ENCODE peak calls at places on chromosomes 13 and 19, in four cellular contexts. E is activated naive CD4-positive, alpha-beta T cell treated with anti-CD3 and anti-CD28 coated beads, Interleukin-2, amount 10 ng/mL, durations not matched to agents 7 days and 5 days; V is endothelial cell of umbilical vein; U is activated T-cell treated with anti-CD3 and anti-CD28 coated beads for 1 hour. H is an unnamed sample.

GRCh38 chr19:9309974-9310446 is 372 bp upstream of the ZNF699 start:
- DNase-seq in E (no peak), V (no peak), U (no peak), H (no peak)

GRCh38 chr13:84446972-84447700 is 564.9 kb upstream of the SLITRK1 start:
- DNase-seq in E (no peak), V (no peak), U (no peak), H (no peak)

GRCh38 chr13:31225998-31226675 is 26.4 kb downstream of the B3GLCT start:
- DNase-seq in E (no peak), V (no peak), U (no peak), H (no peak)

GRCh38 chr13:97873398-97873797 is 80.1 kb upstream of the IPO5 start:
- DNase-seq in E (no peak), V (no peak), U (no peak), H (no peak)

GRCh38 chr13:83941669-83942335 is 59.5 kb upstream of the SLITRK1 start:
- DNase-seq in E (no peak), V (no peak), U (no peak), H (no peak)

GRCh38 chr19:4057913-4058695 is 8.6 kb downstream of the ZBTB7A start:
- DNase-seq in E (no peak), V (peak; percentile 64), U (no peak), H (no peak)

GRCh38 chr13:113448885-113449692 is 4.2 kb downstream of the ADPRHL1 start:
- DNase-seq in E (peak; percentile 76), V (no peak), U (no peak), H (peak; percentile 15)

GRCh38 chr13:30607908-30608307 is 9.8 kb upstream of the USPL1 start:
- DNase-seq in E (peak; percentile 79), V (no peak), U (peak; percentile 42), H (peak; percentile 51)

GRCh38 chr19:15466851-15467733 is 2.7 kb upstream of the RASAL3 start:
- DNase-seq in E (peak; percentile 77), V (peak; percentile 99), U (peak; percentile 24), H (peak; percentile 39)

GRCh38 chr13:43363156-43363918 is 340.0 kb downstream of the DNAJC15 start:
- DNase-seq in E (no peak), V (peak; percentile 83), U (no peak), H (no peak)

GRCh38 chr13:23789576-23790346 is 99.4 kb downstream of the MIPEP start:
- DNase-seq in E (no peak), V (no peak), U (no peak), H (no peak)

GRCh38 chr13:99811067-99811715 is 160.4 kb downstream of the ZIC5 start:
- DNase-seq in E (no peak), V (no peak), U (no peak), H (no peak)

GRCh38 chr19:46764817-46765291 is 18.6 kb upstream of the STRN4 start:
- DNase-seq in E (no peak), V (no peak), U (no peak), H (no peak)

GRCh38 chr19:6464070-6464873 is at the start of gene CRB3:
- DNase-seq in E (peak; percentile 60), V (no peak), U (peak; percentile 48), H (peak; percentile 36)

H was measured in effector CD4-positive, alpha-beta T cell.